ENCODE peak calls at places on chromosomes 16 and 17, in four cellular contexts. One of them, this sample, is unnamed.

GRCh38 chr17:5785867-5786509 is 201.7 kb upstream of the NLRP1 start:
- DNase-seq in GM12878: peak
- DNase-seq in WTC11: no peak
- DNase-seq in HepG2: no peak
- DNase-seq in this sample: no peak

GRCh38 chr17:73901661-73902415 is 257.6 kb upstream of the SDK2 start:
- DNase-seq in HepG2: no peak
- DNase-seq in WTC11: peak
- DNase-seq in GM12878: no peak
- DNase-seq in this sample: no peak

GRCh38 chr16:57723170-57723569 is 12.4 kb upstream of the KATNB1 start:
- DNase-seq in WTC11: no peak
- DNase-seq in HepG2: peak
- DNase-seq in GM12878: no peak
- DNase-seq in this sample: peak

GRCh38 chr16:1953734-1954133 is 755 bp downstream of the RPL3L start:
- DNase-seq in GM12878: no peak
- DNase-seq in HepG2: no peak
- DNase-seq in WTC11: no peak
- DNase-seq in this sample: no peak

GRCh38 chr17:70144260-70144846 is 25.0 kb upstream of the KCNJ2 start:
- DNase-seq in HepG2: peak
- DNase-seq in WTC11: no peak
- DNase-seq in GM12878: no peak
- DNase-seq in this sample: no peak

GRCh38 chr16:276360-277077 is 775 bp upstream of the RGS11 start:
- DNase-seq in HepG2: no peak
- DNase-seq in GM12878: no peak
- DNase-seq in WTC11: no peak
- DNase-seq in this sample: no peak

GRCh38 chr17:29273924-29274323 is 20.0 kb downstream of the NUFIP2 start:
- DNase-seq in WTC11: no peak
- DNase-seq in GM12878: no peak
- DNase-seq in HepG2: peak
- DNase-seq in this sample: no peak

GRCh38 chr16:22630242-22630641 is 119.6 kb downstream of the NPIPB5 start:
- DNase-seq in GM12878: no peak
- DNase-seq in WTC11: no peak
- DNase-seq in HepG2: no peak
- DNase-seq in this sample: no peak

GRCh38 chr17:37818689-37819088 is 73.8 kb upstream of the HNF1B start:
- DNase-seq in GM12878: no peak
- DNase-seq in WTC11: no peak
- DNase-seq in HepG2: no peak
- DNase-seq in this sample: no peak

GRCh38 chr16:69936252-69936651 is 14.9 kb upstream of the CLEC18A start:
- DNase-seq in GM12878: no peak
- DNase-seq in HepG2: no peak
- DNase-seq in WTC11: no peak
- DNase-seq in this sample: no peak

GRCh38 chr16:31214705-31215286 is 877 bp downstream of the TRIM72 start:
- DNase-seq in WTC11: peak
- DNase-seq in GM12878: no peak
- DNase-seq in HepG2: no peak
- DNase-seq in this sample: no peak

GRCh38 chr17:61294777-61295176 is 104.9 kb upstream of the TBX2 start:
- DNase-seq in WTC11: no peak
- DNase-seq in GM12878: no peak
- DNase-seq in HepG2: no peak
- DNase-seq in this sample: no peak

GRCh38 chr16:48607056-48607825 is 2.7 kb downstream of the N4BP1 start:
- DNase-seq in WTC11: no peak
- DNase-seq in HepG2: no peak
- DNase-seq in GM12878: no peak
- DNase-seq in this sample: no peak

GRCh38 chr16:70703041-70703834 is 17.4 kb upstream of the MTSS2 start:
- DNase-seq in HepG2: peak
- DNase-seq in GM12878: no peak
- DNase-seq in WTC11: peak
- DNase-seq in this sample: peak

GRCh38 chr16:56609463-56609921 is 1.1 kb downstream of the MT2A start:
- DNase-seq in GM12878: peak
- DNase-seq in HepG2: peak
- DNase-seq in WTC11: no peak
- DNase-seq in this sample: no peak

GRCh38 chr17:4142107-4142900 is 526 bp downstream of the ZZEF1 start:
- DNase-seq in WTC11: peak
- DNase-seq in HepG2: peak
- DNase-seq in GM12878: no peak
- DNase-seq in this sample: peak

GRCh38 chr16:12688972-12689850 is 114.5 kb downstream of the CPPED1 start:
- DNase-seq in WTC11: no peak
- DNase-seq in HepG2: no peak
- DNase-seq in GM12878: no peak
- DNase-seq in this sample: no peak

GRCh38 chr16:83247767-83248372 is 559.9 kb upstream of the HSBP1 start:
- DNase-seq in WTC11: no peak
- DNase-seq in HepG2: no peak
- DNase-seq in GM12878: no peak
- DNase-seq in this sample: no peak

GRCh38 chr17:30021708-30022317 is 80.4 kb downstream of the EFCAB5 start:
- DNase-seq in GM12878: no peak
- DNase-seq in HepG2: peak
- DNase-seq in WTC11: no peak
- DNase-seq in this sample: peak

GRCh38 chr17:37744633-37744927 is 279 bp downstream of the HNF1B start:
- DNase-seq in GM12878: no peak
- DNase-seq in WTC11: no peak
- DNase-seq in HepG2: no peak
- DNase-seq in this sample: no peak

GRCh38 chr17:61635913-61636432 is 45.0 kb upstream of the NACA2 start:
- DNase-seq in GM12878: peak
- DNase-seq in HepG2: peak
- DNase-seq in WTC11: peak
- DNase-seq in this sample: peak

GRCh38 chr16:66869424-66869823 is 10.9 kb upstream of the PDP2 start:
- DNase-seq in WTC11: no peak
- DNase-seq in GM12878: no peak
- DNase-seq in HepG2: no peak
- DNase-seq in this sample: no peak

GRCh38 chr16:11004351-11004750 is 60.0 kb downstream of the CLEC16A start:
- DNase-seq in HepG2: no peak
- DNase-seq in GM12878: no peak
- DNase-seq in WTC11: no peak
- DNase-seq in this sample: no peak

GRCh38 chr17:45381001-45381400 is 51.7 kb downstream of the ARHGAP27 start:
- DNase-seq in GM12878: no peak
- DNase-seq in HepG2: no peak
- DNase-seq in WTC11: no peak
- DNase-seq in this sample: no peak

GRCh38 chr16:89918453-89919347 is at the start of gene MC1R:
- DNase-seq in WTC11: peak
- DNase-seq in GM12878: no peak
- DNase-seq in HepG2: peak
- DNase-seq in this sample: peak

GRCh38 chr17:40551874-40552768 is 13.2 kb downstream of the CCR7 start:
- DNase-seq in HepG2: peak
- DNase-seq in WTC11: peak
- DNase-seq in GM12878: no peak
- DNase-seq in this sample: no peak

GRCh38 chr16:80029706-80030481 is 429.4 kb upstream of the MAF start:
- DNase-seq in WTC11: no peak
- DNase-seq in GM12878: no peak
- DNase-seq in HepG2: no peak
- DNase-seq in this sample: no peak

GRCh38 chr16:85220125-85220839 is 108.0 kb upstream of the CIBAR2 start:
- DNase-seq in WTC11: no peak
- DNase-seq in HepG2: peak
- DNase-seq in GM12878: no peak
- DNase-seq in this sample: no peak

GRCh38 chr17:67059372-67059771 is 15.0 kb downstream of the CACNG1 start:
- DNase-seq in GM12878: no peak
- DNase-seq in HepG2: no peak
- DNase-seq in WTC11: no peak
- DNase-seq in this sample: no peak

GRCh38 chr17:43338886-43339516 is 59.8 kb upstream of the ARL4D start:
- DNase-seq in WTC11: peak
- DNase-seq in HepG2: peak
- DNase-seq in GM12878: no peak
- DNase-seq in this sample: no peak

GRCh38 chr16:55569025-55569424 is 2.5 kb downstream of the CAPNS2 start:
- DNase-seq in HepG2: no peak
- DNase-seq in GM12878: no peak
- DNase-seq in WTC11: no peak
- DNase-seq in this sample: no peak

GRCh38 chr16:84161011-84161410 is 15.9 kb downstream of the DNAAF1 start:
- DNase-seq in GM12878: no peak
- DNase-seq in HepG2: no peak
- DNase-seq in WTC11: no peak
- DNase-seq in this sample: no peak

GRCh38 chr17:8649157-8650118 is 18.9 kb upstream of the MYH10 start:
- DNase-seq in WTC11: no peak
- DNase-seq in GM12878: no peak
- DNase-seq in HepG2: no peak
- DNase-seq in this sample: no peak

GRCh38 chr16:51151435-51151950 is 423 bp upstream of the SALL1 start:
- DNase-seq in WTC11: peak
- DNase-seq in GM12878: no peak
- DNase-seq in HepG2: peak
- DNase-seq in this sample: no peak

GRCh38 chr17:38341035-38341721 is 2.6 kb downstream of the GPR179 start:
- DNase-seq in WTC11: peak
- DNase-seq in GM12878: no peak
- DNase-seq in HepG2: peak
- DNase-seq in this sample: no peak

GRCh38 chr16:89009343-89010209 is 32.6 kb upstream of the CBFA2T3 start:
- DNase-seq in HepG2: no peak
- DNase-seq in GM12878: no peak
- DNase-seq in WTC11: peak
- DNase-seq in this sample: no peak

GRCh38 chr17:69577098-69577497 is 162.6 kb downstream of the MAP2K6 start:
- DNase-seq in WTC11: no peak
- DNase-seq in GM12878: no peak
- DNase-seq in HepG2: no peak
- DNase-seq in this sample: no peak

GRCh38 chr17:45666046-45666600 is 118.0 kb upstream of the CRHR1 start:
- DNase-seq in WTC11: peak
- DNase-seq in HepG2: no peak
- DNase-seq in GM12878: no peak
- DNase-seq in this sample: no peak

GRCh38 chr16:87966685-87967185 is 15.5 kb downstream of the BANP start:
- DNase-seq in WTC11: no peak
- DNase-seq in GM12878: no peak
- DNase-seq in HepG2: no peak
- DNase-seq in this sample: no peak

GRCh38 chr16:23801387-23801786 is 34.4 kb upstream of the PRKCB start:
- DNase-seq in WTC11: peak
- DNase-seq in GM12878: no peak
- DNase-seq in HepG2: peak
- DNase-seq in this sample: peak

GRCh38 chr16:23807028-23807427 is 28.8 kb upstream of the PRKCB start:
- DNase-seq in HepG2: no peak
- DNase-seq in WTC11: no peak
- DNase-seq in GM12878: no peak
- DNase-seq in this sample: no peak

GRCh38 chr16:23803591-23804123 is 32.1 kb upstream of the PRKCB start:
- DNase-seq in HepG2: peak
- DNase-seq in GM12878: no peak
- DNase-seq in WTC11: peak
- DNase-seq in this sample: peak
- TF ChIP-seq ATF2 in HepG2: no peak
- TF ChIP-seq ATF2 in GM12878: no peak
- TF ChIP-seq ATF2 in WTC11: no peak
- TF ChIP-seq ATF2 in this sample: no peak

GRCh38 chr17:13001991-13002615 is 15.7 kb downstream of the ELAC2 start:
- DNase-seq in HepG2: no peak
- DNase-seq in WTC11: no peak
- DNase-seq in GM12878: no peak
- DNase-seq in this sample: no peak
- TF ChIP-seq CREM in HepG2: no peak
- TF ChIP-seq CREM in WTC11: no peak
- TF ChIP-seq CREM in GM12878: no peak
- TF ChIP-seq CREM in this sample: no peak

DNA sequence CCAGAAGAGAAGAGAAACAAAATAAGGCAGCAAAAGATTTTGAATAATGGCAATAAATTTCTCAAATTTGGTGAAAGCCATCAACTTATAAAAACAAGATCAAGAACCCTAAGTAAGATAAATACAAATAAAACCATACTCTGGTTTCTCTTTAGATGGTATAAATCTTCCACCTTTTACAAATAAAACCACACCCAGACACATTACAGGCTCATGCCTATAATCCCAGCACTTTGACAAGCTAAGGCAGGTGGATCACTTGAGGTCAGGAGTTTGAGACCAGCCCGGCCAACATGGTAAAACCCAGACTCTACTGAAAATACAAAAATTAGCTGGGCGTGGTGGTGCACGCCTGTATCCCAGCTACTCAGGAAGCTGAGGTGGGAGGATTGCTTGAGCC is 43.8 kb downstream of the TTLL6 start:
- DNase-seq in HepG2: no peak
- DNase-seq in WTC11: no peak
- DNase-seq in GM12878: no peak
- DNase-seq in this sample: no peak
- TF ChIP-seq ATF2 in HepG2: no peak
- TF ChIP-seq ATF2 in WTC11: no peak
- TF ChIP-seq ATF2 in GM12878: no peak
- TF ChIP-seq ATF2 in this sample: no peak

DNA sequence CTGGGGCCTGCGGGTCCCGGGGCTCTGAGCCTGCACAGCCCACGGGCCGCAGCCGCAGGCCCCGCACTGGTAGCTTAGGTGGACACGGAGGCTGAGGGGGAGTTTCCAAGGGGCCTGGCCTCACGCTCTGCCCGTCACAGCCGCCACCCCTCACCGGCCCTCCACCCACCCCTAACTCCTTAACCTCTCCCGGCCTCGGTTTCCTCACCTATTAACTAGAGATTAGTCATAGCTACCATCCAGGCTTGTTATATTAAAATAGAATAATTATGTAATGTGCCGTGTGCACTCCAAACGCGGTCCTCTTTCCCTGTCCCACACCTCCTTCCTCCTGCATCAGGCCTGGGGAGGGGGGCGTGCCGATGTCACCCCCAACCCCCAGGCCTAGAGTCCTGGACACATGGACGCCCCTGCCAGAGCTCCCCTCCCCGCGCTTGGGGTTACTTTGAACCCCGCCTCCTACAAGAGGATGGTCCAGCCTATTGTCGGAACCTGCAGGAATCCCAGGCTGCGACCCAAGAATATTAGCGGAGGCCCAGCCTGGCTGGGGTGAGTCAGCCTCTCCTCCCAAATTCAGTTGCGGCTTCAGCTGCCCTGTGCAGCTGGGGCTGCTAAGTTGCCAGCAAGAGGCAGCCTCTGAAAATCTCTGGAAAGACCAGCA is 17.3 kb downstream of the SOCS3 start:
- DNase-seq in WTC11: no peak
- DNase-seq in GM12878: no peak
- DNase-seq in HepG2: no peak
- DNase-seq in this sample: no peak
- TF ChIP-seq CREM in WTC11: no peak
- TF ChIP-seq CREM in GM12878: no peak
- TF ChIP-seq CREM in HepG2: no peak
- TF ChIP-seq CREM in this sample: no peak

This sample was measured in K562.